ENCODE peak calls at places on chromosomes 5 and 9, in nine cellular contexts. M, W, T, Z, I, U, F, C and S are unnamed samples.

GRCh38 chr9:133201424-133202144 is 7.5 kb downstream of the OBP2B start:
- DNase-seq in W (no peak), M (no peak), U (no peak), T (no peak), F (no peak), Z (no peak), I (no peak), C (no peak), S (no peak)

GRCh38 chr9:135849186-135849585 is 58.2 kb downstream of the CAMSAP1 start:
- DNase-seq in T (no peak), F (no peak), W (no peak), C (no peak), M (no peak), U (no peak), Z (no peak), I (no peak), S (no peak)

GRCh38 chr5:149764086-149764485 is 34.0 kb downstream of the PPARGC1B start:
- DNase-seq in W (no peak), U (no peak), I (no peak), Z (no peak), M (no peak), T (no peak), F (no peak), C (no peak), S (no peak)

GRCh38 chr9:123562844-123563346 is 206.9 kb downstream of the CRB2 start:
- DNase-seq in Z (no peak), W (peak), U (peak), C (peak), M (peak), F (no peak), T (no peak), I (peak), S (no peak)

GRCh38 chr9:32589083-32589713 is 16.2 kb upstream of the NDUFB6 start:
- DNase-seq in I (peak), W (peak), M (no peak), T (peak), U (peak), Z (peak), F (no peak), C (peak), S (no peak)

GRCh38 chr9:27088981-27089380 is 20.0 kb upstream of the TEK start:
- DNase-seq in M (no peak), F (no peak), U (no peak), W (peak), C (no peak), I (no peak), Z (no peak), T (no peak), S (no peak)

GRCh38 chr9:113796651-113797426 is 79.3 kb upstream of the ZNF618 start:
- DNase-seq in I (no peak), T (no peak), Z (no peak), W (no peak), F (no peak), U (no peak), C (no peak), M (no peak), S (no peak)

GRCh38 chr9:91746357-91746756 is 203.7 kb downstream of the ROR2 start:
- DNase-seq in M (no peak), W (no peak), Z (no peak), U (no peak), C (peak), T (no peak), F (no peak), I (no peak), S (no peak)

GRCh38 chr9:69472101-69472625 is 147.1 kb downstream of the ENTREP1 start:
- DNase-seq in U (no peak), Z (no peak), F (no peak), M (no peak), W (no peak), C (no peak), T (no peak), I (no peak), S (no peak)

GRCh38 chr5:61357745-61358144 is 25.7 kb downstream of the ZSWIM6 start:
- DNase-seq in U (no peak), I (no peak), M (peak), Z (no peak), F (no peak), T (peak), C (peak), W (peak), S (no peak)

GRCh38 chr9:35908484-35909125 is 685 bp upstream of the SPAAR start:
- DNase-seq in M (no peak), W (no peak), T (no peak), U (no peak), Z (no peak), C (no peak), F (no peak), I (no peak), S (no peak)

GRCh38 chr5:154237946-154238345 is 47.4 kb downstream of the GALNT10 start:
- DNase-seq in F (no peak), T (no peak), C (no peak), M (no peak), W (no peak), Z (no peak), I (no peak), U (no peak), S (no peak)

GRCh38 chr9:22044583-22044982 is 35.5 kb upstream of the CDKN2B start:
- DNase-seq in W (peak), M (no peak), I (no peak), C (no peak), U (peak), T (no peak), Z (no peak), F (no peak), S (no peak)

GRCh38 chr9:113186241-113186755 is 34.8 kb downstream of the FKBP15 start:
- DNase-seq in T (no peak), M (no peak), I (no peak), C (no peak), W (no peak), F (no peak), U (no peak), Z (no peak), S (no peak)

GRCh38 chr5:115575167-115576070 is 26.9 kb downstream of the TICAM2 start:
- DNase-seq in M (no peak), Z (peak), T (no peak), I (no peak), F (no peak), U (peak), C (peak), W (peak), S (no peak)

GRCh38 chr5:55918097-55919035 is 67.2 kb downstream of the IL31RA start:
- DNase-seq in U (peak), F (no peak), W (no peak), I (no peak), C (no peak), T (no peak), Z (no peak), M (no peak), S (no peak)

GRCh38 chr5:54229041-54229780 is 81.2 kb downstream of the ARL15 start:
- DNase-seq in M (peak), W (peak), T (peak), C (peak), U (peak), Z (peak), F (peak), I (peak), S (peak)

GRCh38 chr9:108963459-108964143 is 29.4 kb downstream of the ABITRAM start:
- DNase-seq in W (peak), I (no peak), Z (no peak), U (no peak), F (no peak), M (no peak), C (no peak), T (no peak), S (no peak)

GRCh38 chr9:116286287-116286686 is 132.7 kb downstream of the PAPPA start:
- DNase-seq in Z (no peak), I (no peak), U (peak), M (no peak), F (no peak), T (peak), W (no peak), C (peak), S (peak)

GRCh38 chr5:41686191-41686590 is 175.8 kb upstream of the PLCXD3 start:
- DNase-seq in T (no peak), M (no peak), C (no peak), U (no peak), F (no peak), W (no peak), I (no peak), Z (no peak), S (no peak)

GRCh38 chr5:93299596-93300308 is 281.3 kb downstream of the NR2F1-AS1 start:
- DNase-seq in M (no peak), I (no peak), F (no peak), W (no peak), U (peak), T (peak), C (peak), Z (no peak), S (no peak)

GRCh38 chr5:148140846-148141245 is 27.5 kb upstream of the SPINK14 start:
- DNase-seq in C (no peak), Z (no peak), W (no peak), I (no peak), F (no peak), M (no peak), T (no peak), U (no peak), S (no peak)

GRCh38 chr5:59054963-59055528 is 472.2 kb downstream of the RAB3C start:
- DNase-seq in I (no peak), Z (no peak), C (no peak), T (no peak), U (no peak), M (no peak), W (no peak), F (no peak), S (no peak)